ENCODE peak calls at places on chromosomes 16 and 17, in ten cellular contexts. One of them, this sample, is unnamed.

GRCh38 chr17:13346996-13347762 is 254.6 kb downstream of the HS3ST3A1 start:
- DNase-seq in stimulated activated CD4-positive, alpha-beta T cell treated with anti-CD3 and anti-CD28 coated beads, Interleukin-15, amount 100 ng/mL, for 48 hours: no peak
- DNase-seq in HS-27A: peak
- DNase-seq in CD4-positive, alpha-beta T cell: no peak
- DNase-seq in stimulated activated CD8-positive, alpha-beta memory T cell treated with anti-CD3 and anti-CD28 coated beads, Interleukin-12 subunit alpha, Interleukin-12 subunit beta, amount 100 ng/mL, for 4 hours: no peak
- DNase-seq in transverse colon: no peak
- DNase-seq in posterior cingulate gyrus: no peak
- DNase-seq in NCI-H446 treated with DMSO at 0.1 percent for 48 hours: no peak
- DNase-seq in head of caudate nucleus: peak
- DNase-seq in naive thymus-derived CD8-positive, alpha-beta T cell: no peak
- DNase-seq in this sample: no peak

GRCh38 chr17:78391843-78392242 is 13.4 kb downstream of the PGS1 start:
- DNase-seq in naive thymus-derived CD8-positive, alpha-beta T cell: no peak
- DNase-seq in head of caudate nucleus: no peak
- DNase-seq in CD4-positive, alpha-beta T cell: no peak
- DNase-seq in HS-27A: no peak
- DNase-seq in transverse colon: no peak
- DNase-seq in posterior cingulate gyrus: no peak
- DNase-seq in stimulated activated CD4-positive, alpha-beta T cell treated with anti-CD3 and anti-CD28 coated beads, Interleukin-15, amount 100 ng/mL, for 48 hours: no peak
- DNase-seq in NCI-H446 treated with DMSO at 0.1 percent for 48 hours: no peak
- DNase-seq in stimulated activated CD8-positive, alpha-beta memory T cell treated with anti-CD3 and anti-CD28 coated beads, Interleukin-12 subunit alpha, Interleukin-12 subunit beta, amount 100 ng/mL, for 4 hours: no peak
- DNase-seq in this sample: no peak

GRCh38 chr16:12318661-12319463 is 342.3 kb downstream of the SNX29 start:
- DNase-seq in stimulated activated CD4-positive, alpha-beta T cell treated with anti-CD3 and anti-CD28 coated beads, Interleukin-15, amount 100 ng/mL, for 48 hours: no peak
- DNase-seq in HS-27A: no peak
- DNase-seq in head of caudate nucleus: no peak
- DNase-seq in NCI-H446 treated with DMSO at 0.1 percent for 48 hours: no peak
- DNase-seq in CD4-positive, alpha-beta T cell: no peak
- DNase-seq in naive thymus-derived CD8-positive, alpha-beta T cell: no peak
- DNase-seq in stimulated activated CD8-positive, alpha-beta memory T cell treated with anti-CD3 and anti-CD28 coated beads, Interleukin-12 subunit alpha, Interleukin-12 subunit beta, amount 100 ng/mL, for 4 hours: no peak
- DNase-seq in posterior cingulate gyrus: no peak
- DNase-seq in transverse colon: no peak
- DNase-seq in this sample: no peak

GRCh38 chr16:8396463-8396862 is 193.8 kb downstream of the TMEM114 start:
- DNase-seq in naive thymus-derived CD8-positive, alpha-beta T cell: no peak
- DNase-seq in stimulated activated CD4-positive, alpha-beta T cell treated with anti-CD3 and anti-CD28 coated beads, Interleukin-15, amount 100 ng/mL, for 48 hours: no peak
- DNase-seq in posterior cingulate gyrus: no peak
- DNase-seq in CD4-positive, alpha-beta T cell: no peak
- DNase-seq in transverse colon: no peak
- DNase-seq in stimulated activated CD8-positive, alpha-beta memory T cell treated with anti-CD3 and anti-CD28 coated beads, Interleukin-12 subunit alpha, Interleukin-12 subunit beta, amount 100 ng/mL, for 4 hours: no peak
- DNase-seq in head of caudate nucleus: no peak
- DNase-seq in HS-27A: no peak
- DNase-seq in NCI-H446 treated with DMSO at 0.1 percent for 48 hours: no peak
- DNase-seq in this sample: no peak

GRCh38 chr17:63491413-63491812 is 14.6 kb downstream of the ACE start:
- DNase-seq in stimulated activated CD4-positive, alpha-beta T cell treated with anti-CD3 and anti-CD28 coated beads, Interleukin-15, amount 100 ng/mL, for 48 hours: no peak
- DNase-seq in HS-27A: no peak
- DNase-seq in head of caudate nucleus: no peak
- DNase-seq in naive thymus-derived CD8-positive, alpha-beta T cell: no peak
- DNase-seq in NCI-H446 treated with DMSO at 0.1 percent for 48 hours: no peak
- DNase-seq in stimulated activated CD8-positive, alpha-beta memory T cell treated with anti-CD3 and anti-CD28 coated beads, Interleukin-12 subunit alpha, Interleukin-12 subunit beta, amount 100 ng/mL, for 4 hours: no peak
- DNase-seq in CD4-positive, alpha-beta T cell: no peak
- DNase-seq in transverse colon: no peak
- DNase-seq in posterior cingulate gyrus: no peak
- DNase-seq in this sample: no peak

GRCh38 chr17:35074711-35075707 is 11.5 kb upstream of the RFFL start:
- DNase-seq in posterior cingulate gyrus: no peak
- DNase-seq in HS-27A: no peak
- DNase-seq in stimulated activated CD8-positive, alpha-beta memory T cell treated with anti-CD3 and anti-CD28 coated beads, Interleukin-12 subunit alpha, Interleukin-12 subunit beta, amount 100 ng/mL, for 4 hours: no peak
- DNase-seq in CD4-positive, alpha-beta T cell: no peak
- DNase-seq in transverse colon: no peak
- DNase-seq in NCI-H446 treated with DMSO at 0.1 percent for 48 hours: no peak
- DNase-seq in head of caudate nucleus: no peak
- DNase-seq in stimulated activated CD4-positive, alpha-beta T cell treated with anti-CD3 and anti-CD28 coated beads, Interleukin-15, amount 100 ng/mL, for 48 hours: no peak
- DNase-seq in naive thymus-derived CD8-positive, alpha-beta T cell: no peak
- DNase-seq in this sample: no peak

GRCh38 chr17:65514082-65514481 is 47.4 kb downstream of the AXIN2 start:
- DNase-seq in NCI-H446 treated with DMSO at 0.1 percent for 48 hours: no peak
- DNase-seq in head of caudate nucleus: no peak
- DNase-seq in HS-27A: no peak
- DNase-seq in naive thymus-derived CD8-positive, alpha-beta T cell: no peak
- DNase-seq in CD4-positive, alpha-beta T cell: no peak
- DNase-seq in stimulated activated CD8-positive, alpha-beta memory T cell treated with anti-CD3 and anti-CD28 coated beads, Interleukin-12 subunit alpha, Interleukin-12 subunit beta, amount 100 ng/mL, for 4 hours: no peak
- DNase-seq in transverse colon: no peak
- DNase-seq in posterior cingulate gyrus: no peak
- DNase-seq in stimulated activated CD4-positive, alpha-beta T cell treated with anti-CD3 and anti-CD28 coated beads, Interleukin-15, amount 100 ng/mL, for 48 hours: no peak
- DNase-seq in this sample: no peak

GRCh38 chr16:72976047-72976746 is 71.7 kb downstream of the ZFHX3 start:
- DNase-seq in naive thymus-derived CD8-positive, alpha-beta T cell: no peak
- DNase-seq in stimulated activated CD4-positive, alpha-beta T cell treated with anti-CD3 and anti-CD28 coated beads, Interleukin-15, amount 100 ng/mL, for 48 hours: no peak
- DNase-seq in CD4-positive, alpha-beta T cell: no peak
- DNase-seq in HS-27A: no peak
- DNase-seq in transverse colon: no peak
- DNase-seq in head of caudate nucleus: no peak
- DNase-seq in stimulated activated CD8-positive, alpha-beta memory T cell treated with anti-CD3 and anti-CD28 coated beads, Interleukin-12 subunit alpha, Interleukin-12 subunit beta, amount 100 ng/mL, for 4 hours: no peak
- DNase-seq in posterior cingulate gyrus: no peak
- DNase-seq in NCI-H446 treated with DMSO at 0.1 percent for 48 hours: no peak
- DNase-seq in this sample: no peak

GRCh38 chr17:51491416-51491815 is 231.1 kb downstream of the UTP18 start:
- DNase-seq in transverse colon: no peak
- DNase-seq in posterior cingulate gyrus: no peak
- DNase-seq in CD4-positive, alpha-beta T cell: no peak
- DNase-seq in HS-27A: no peak
- DNase-seq in stimulated activated CD8-positive, alpha-beta memory T cell treated with anti-CD3 and anti-CD28 coated beads, Interleukin-12 subunit alpha, Interleukin-12 subunit beta, amount 100 ng/mL, for 4 hours: no peak
- DNase-seq in naive thymus-derived CD8-positive, alpha-beta T cell: no peak
- DNase-seq in head of caudate nucleus: no peak
- DNase-seq in stimulated activated CD4-positive, alpha-beta T cell treated with anti-CD3 and anti-CD28 coated beads, Interleukin-15, amount 100 ng/mL, for 48 hours: no peak
- DNase-seq in NCI-H446 treated with DMSO at 0.1 percent for 48 hours: no peak
- DNase-seq in this sample: no peak

GRCh38 chr17:66755101-66755943 is 79.6 kb upstream of the CACNG5 start:
- DNase-seq in NCI-H446 treated with DMSO at 0.1 percent for 48 hours: no peak
- DNase-seq in transverse colon: peak
- DNase-seq in stimulated activated CD8-positive, alpha-beta memory T cell treated with anti-CD3 and anti-CD28 coated beads, Interleukin-12 subunit alpha, Interleukin-12 subunit beta, amount 100 ng/mL, for 4 hours: no peak
- DNase-seq in stimulated activated CD4-positive, alpha-beta T cell treated with anti-CD3 and anti-CD28 coated beads, Interleukin-15, amount 100 ng/mL, for 48 hours: no peak
- DNase-seq in naive thymus-derived CD8-positive, alpha-beta T cell: no peak
- DNase-seq in head of caudate nucleus: peak
- DNase-seq in HS-27A: no peak
- DNase-seq in posterior cingulate gyrus: no peak
- DNase-seq in CD4-positive, alpha-beta T cell: no peak
- DNase-seq in this sample: no peak

GRCh38 chr16:89171216-89172170 is at the start of gene CDH15:
- DNase-seq in head of caudate nucleus: peak
- DNase-seq in posterior cingulate gyrus: peak
- DNase-seq in stimulated activated CD8-positive, alpha-beta memory T cell treated with anti-CD3 and anti-CD28 coated beads, Interleukin-12 subunit alpha, Interleukin-12 subunit beta, amount 100 ng/mL, for 4 hours: peak
- DNase-seq in naive thymus-derived CD8-positive, alpha-beta T cell: peak
- DNase-seq in HS-27A: peak
- DNase-seq in transverse colon: peak
- DNase-seq in stimulated activated CD4-positive, alpha-beta T cell treated with anti-CD3 and anti-CD28 coated beads, Interleukin-15, amount 100 ng/mL, for 48 hours: peak
- DNase-seq in CD4-positive, alpha-beta T cell: peak
- DNase-seq in NCI-H446 treated with DMSO at 0.1 percent for 48 hours: peak
- DNase-seq in this sample: peak

GRCh38 chr16:68074850-68075249 is 10.3 kb upstream of the NFATC3 start:
- DNase-seq in naive thymus-derived CD8-positive, alpha-beta T cell: peak
- DNase-seq in CD4-positive, alpha-beta T cell: peak
- DNase-seq in NCI-H446 treated with DMSO at 0.1 percent for 48 hours: no peak
- DNase-seq in stimulated activated CD4-positive, alpha-beta T cell treated with anti-CD3 and anti-CD28 coated beads, Interleukin-15, amount 100 ng/mL, for 48 hours: peak
- DNase-seq in head of caudate nucleus: no peak
- DNase-seq in transverse colon: peak
- DNase-seq in stimulated activated CD8-positive, alpha-beta memory T cell treated with anti-CD3 and anti-CD28 coated beads, Interleukin-12 subunit alpha, Interleukin-12 subunit beta, amount 100 ng/mL, for 4 hours: peak
- DNase-seq in posterior cingulate gyrus: no peak
- DNase-seq in HS-27A: no peak
- DNase-seq in this sample: peak

GRCh38 chr17:82972836-82973372 is 106.5 kb upstream of the METRNL start:
- DNase-seq in NCI-H446 treated with DMSO at 0.1 percent for 48 hours: no peak
- DNase-seq in stimulated activated CD4-positive, alpha-beta T cell treated with anti-CD3 and anti-CD28 coated beads, Interleukin-15, amount 100 ng/mL, for 48 hours: no peak
- DNase-seq in head of caudate nucleus: no peak
- DNase-seq in stimulated activated CD8-positive, alpha-beta memory T cell treated with anti-CD3 and anti-CD28 coated beads, Interleukin-12 subunit alpha, Interleukin-12 subunit beta, amount 100 ng/mL, for 4 hours: no peak
- DNase-seq in transverse colon: no peak
- DNase-seq in posterior cingulate gyrus: no peak
- DNase-seq in HS-27A: no peak
- DNase-seq in CD4-positive, alpha-beta T cell: no peak
- DNase-seq in naive thymus-derived CD8-positive, alpha-beta T cell: no peak
- DNase-seq in this sample: no peak

GRCh38 chr17:79921411-79922160 is 82.3 kb upstream of the CBX4 start:
- DNase-seq in posterior cingulate gyrus: no peak
- DNase-seq in NCI-H446 treated with DMSO at 0.1 percent for 48 hours: no peak
- DNase-seq in CD4-positive, alpha-beta T cell: no peak
- DNase-seq in HS-27A: no peak
- DNase-seq in stimulated activated CD4-positive, alpha-beta T cell treated with anti-CD3 and anti-CD28 coated beads, Interleukin-15, amount 100 ng/mL, for 48 hours: no peak
- DNase-seq in transverse colon: peak
- DNase-seq in head of caudate nucleus: no peak
- DNase-seq in stimulated activated CD8-positive, alpha-beta memory T cell treated with anti-CD3 and anti-CD28 coated beads, Interleukin-12 subunit alpha, Interleukin-12 subunit beta, amount 100 ng/mL, for 4 hours: no peak
- DNase-seq in naive thymus-derived CD8-positive, alpha-beta T cell: no peak
- DNase-seq in this sample: no peak

GRCh38 chr16:29811896-29812665 is at the start of gene PRRT2:
- DNase-seq in stimulated activated CD8-positive, alpha-beta memory T cell treated with anti-CD3 and anti-CD28 coated beads, Interleukin-12 subunit alpha, Interleukin-12 subunit beta, amount 100 ng/mL, for 4 hours: no peak
- DNase-seq in CD4-positive, alpha-beta T cell: peak
- DNase-seq in stimulated activated CD4-positive, alpha-beta T cell treated with anti-CD3 and anti-CD28 coated beads, Interleukin-15, amount 100 ng/mL, for 48 hours: no peak
- DNase-seq in HS-27A: no peak
- DNase-seq in posterior cingulate gyrus: peak
- DNase-seq in NCI-H446 treated with DMSO at 0.1 percent for 48 hours: peak
- DNase-seq in naive thymus-derived CD8-positive, alpha-beta T cell: peak
- DNase-seq in transverse colon: peak
- DNase-seq in head of caudate nucleus: peak
- DNase-seq in this sample: peak

GRCh38 chr17:61204456-61204855 is 195.2 kb upstream of the TBX2 start:
- DNase-seq in head of caudate nucleus: no peak
- DNase-seq in transverse colon: no peak
- DNase-seq in HS-27A: no peak
- DNase-seq in CD4-positive, alpha-beta T cell: no peak
- DNase-seq in stimulated activated CD4-positive, alpha-beta T cell treated with anti-CD3 and anti-CD28 coated beads, Interleukin-15, amount 100 ng/mL, for 48 hours: no peak
- DNase-seq in naive thymus-derived CD8-positive, alpha-beta T cell: no peak
- DNase-seq in stimulated activated CD8-positive, alpha-beta memory T cell treated with anti-CD3 and anti-CD28 coated beads, Interleukin-12 subunit alpha, Interleukin-12 subunit beta, amount 100 ng/mL, for 4 hours: no peak
- DNase-seq in posterior cingulate gyrus: no peak
- DNase-seq in NCI-H446 treated with DMSO at 0.1 percent for 48 hours: no peak
- DNase-seq in this sample: no peak

GRCh38 chr16:4574919-4575705 is 19.0 kb downstream of the C16orf96 start:
- DNase-seq in NCI-H446 treated with DMSO at 0.1 percent for 48 hours: no peak
- DNase-seq in head of caudate nucleus: no peak
- DNase-seq in posterior cingulate gyrus: no peak
- DNase-seq in CD4-positive, alpha-beta T cell: no peak
- DNase-seq in naive thymus-derived CD8-positive, alpha-beta T cell: no peak
- DNase-seq in HS-27A: no peak
- DNase-seq in transverse colon: no peak
- DNase-seq in stimulated activated CD4-positive, alpha-beta T cell treated with anti-CD3 and anti-CD28 coated beads, Interleukin-15, amount 100 ng/mL, for 48 hours: no peak
- DNase-seq in stimulated activated CD8-positive, alpha-beta memory T cell treated with anti-CD3 and anti-CD28 coated beads, Interleukin-12 subunit alpha, Interleukin-12 subunit beta, amount 100 ng/mL, for 4 hours: no peak
- DNase-seq in this sample: no peak

GRCh38 chr17:45135978-45136791 is 698 bp downstream of the ACBD4 start:
- DNase-seq in CD4-positive, alpha-beta T cell: no peak
- DNase-seq in HS-27A: no peak
- DNase-seq in posterior cingulate gyrus: no peak
- DNase-seq in stimulated activated CD4-positive, alpha-beta T cell treated with anti-CD3 and anti-CD28 coated beads, Interleukin-15, amount 100 ng/mL, for 48 hours: no peak
- DNase-seq in transverse colon: no peak
- DNase-seq in naive thymus-derived CD8-positive, alpha-beta T cell: no peak
- DNase-seq in stimulated activated CD8-positive, alpha-beta memory T cell treated with anti-CD3 and anti-CD28 coated beads, Interleukin-12 subunit alpha, Interleukin-12 subunit beta, amount 100 ng/mL, for 4 hours: no peak
- DNase-seq in head of caudate nucleus: no peak
- DNase-seq in NCI-H446 treated with DMSO at 0.1 percent for 48 hours: no peak
- DNase-seq in this sample: no peak

GRCh38 chr16:85239871-85240270 is 127.6 kb upstream of the CIBAR2 start:
- DNase-seq in transverse colon: no peak
- DNase-seq in HS-27A: no peak
- DNase-seq in posterior cingulate gyrus: no peak
- DNase-seq in stimulated activated CD8-positive, alpha-beta memory T cell treated with anti-CD3 and anti-CD28 coated beads, Interleukin-12 subunit alpha, Interleukin-12 subunit beta, amount 100 ng/mL, for 4 hours: no peak
- DNase-seq in NCI-H446 treated with DMSO at 0.1 percent for 48 hours: no peak
- DNase-seq in head of caudate nucleus: no peak
- DNase-seq in CD4-positive, alpha-beta T cell: no peak
- DNase-seq in stimulated activated CD4-positive, alpha-beta T cell treated with anti-CD3 and anti-CD28 coated beads, Interleukin-15, amount 100 ng/mL, for 48 hours: no peak
- DNase-seq in naive thymus-derived CD8-positive, alpha-beta T cell: no peak
- DNase-seq in this sample: no peak

GRCh38 chr17:49360796-49361128 is 1.3 kb downstream of the ZNF652 start:
- DNase-seq in NCI-H446 treated with DMSO at 0.1 percent for 48 hours: no peak
- DNase-seq in stimulated activated CD8-positive, alpha-beta memory T cell treated with anti-CD3 and anti-CD28 coated beads, Interleukin-12 subunit alpha, Interleukin-12 subunit beta, amount 100 ng/mL, for 4 hours: no peak
- DNase-seq in transverse colon: peak
- DNase-seq in CD4-positive, alpha-beta T cell: no peak
- DNase-seq in HS-27A: no peak
- DNase-seq in naive thymus-derived CD8-positive, alpha-beta T cell: no peak
- DNase-seq in posterior cingulate gyrus: no peak
- DNase-seq in head of caudate nucleus: no peak
- DNase-seq in stimulated activated CD4-positive, alpha-beta T cell treated with anti-CD3 and anti-CD28 coated beads, Interleukin-15, amount 100 ng/mL, for 48 hours: no peak
- DNase-seq in this sample: no peak

GRCh38 chr16:86626284-86626683 is 47.9 kb downstream of the FOXL1 start:
- DNase-seq in HS-27A: no peak
- DNase-seq in CD4-positive, alpha-beta T cell: no peak
- DNase-seq in stimulated activated CD8-positive, alpha-beta memory T cell treated with anti-CD3 and anti-CD28 coated beads, Interleukin-12 subunit alpha, Interleukin-12 subunit beta, amount 100 ng/mL, for 4 hours: no peak
- DNase-seq in stimulated activated CD4-positive, alpha-beta T cell treated with anti-CD3 and anti-CD28 coated beads, Interleukin-15, amount 100 ng/mL, for 48 hours: no peak
- DNase-seq in NCI-H446 treated with DMSO at 0.1 percent for 48 hours: no peak
- DNase-seq in naive thymus-derived CD8-positive, alpha-beta T cell: no peak
- DNase-seq in transverse colon: no peak
- DNase-seq in head of caudate nucleus: no peak
- DNase-seq in posterior cingulate gyrus: no peak
- DNase-seq in this sample: no peak

GRCh38 chr17:79648181-79648831 is 37.5 kb upstream of the RBFOX3 start:
- DNase-seq in head of caudate nucleus: no peak
- DNase-seq in stimulated activated CD8-positive, alpha-beta memory T cell treated with anti-CD3 and anti-CD28 coated beads, Interleukin-12 subunit alpha, Interleukin-12 subunit beta, amount 100 ng/mL, for 4 hours: no peak
- DNase-seq in CD4-positive, alpha-beta T cell: no peak
- DNase-seq in naive thymus-derived CD8-positive, alpha-beta T cell: no peak
- DNase-seq in posterior cingulate gyrus: no peak
- DNase-seq in NCI-H446 treated with DMSO at 0.1 percent for 48 hours: no peak
- DNase-seq in HS-27A: no peak
- DNase-seq in stimulated activated CD4-positive, alpha-beta T cell treated with anti-CD3 and anti-CD28 coated beads, Interleukin-15, amount 100 ng/mL, for 48 hours: no peak
- DNase-seq in transverse colon: no peak
- DNase-seq in this sample: peak

GRCh38 chr16:56401482-56401881 is 23.9 kb downstream of the AMFR start:
- DNase-seq in transverse colon: no peak
- DNase-seq in NCI-H446 treated with DMSO at 0.1 percent for 48 hours: no peak
- DNase-seq in stimulated activated CD4-positive, alpha-beta T cell treated with anti-CD3 and anti-CD28 coated beads, Interleukin-15, amount 100 ng/mL, for 48 hours: no peak
- DNase-seq in stimulated activated CD8-positive, alpha-beta memory T cell treated with anti-CD3 and anti-CD28 coated beads, Interleukin-12 subunit alpha, Interleukin-12 subunit beta, amount 100 ng/mL, for 4 hours: no peak
- DNase-seq in naive thymus-derived CD8-positive, alpha-beta T cell: no peak
- DNase-seq in head of caudate nucleus: no peak
- DNase-seq in posterior cingulate gyrus: no peak
- DNase-seq in CD4-positive, alpha-beta T cell: no peak
- DNase-seq in HS-27A: no peak
- DNase-seq in this sample: no peak

GRCh38 chr17:50661795-50662391 is 27.2 kb downstream of the ABCC3 start:
- DNase-seq in naive thymus-derived CD8-positive, alpha-beta T cell: no peak
- DNase-seq in stimulated activated CD8-positive, alpha-beta memory T cell treated with anti-CD3 and anti-CD28 coated beads, Interleukin-12 subunit alpha, Interleukin-12 subunit beta, amount 100 ng/mL, for 4 hours: no peak
- DNase-seq in stimulated activated CD4-positive, alpha-beta T cell treated with anti-CD3 and anti-CD28 coated beads, Interleukin-15, amount 100 ng/mL, for 48 hours: peak
- DNase-seq in HS-27A: peak
- DNase-seq in CD4-positive, alpha-beta T cell: no peak
- DNase-seq in transverse colon: peak
- DNase-seq in head of caudate nucleus: no peak
- DNase-seq in NCI-H446 treated with DMSO at 0.1 percent for 48 hours: peak
- DNase-seq in posterior cingulate gyrus: no peak
- DNase-seq in this sample: no peak

GRCh38 chr17:7251330-7252175 is at the start of gene CTDNEP1:
- DNase-seq in head of caudate nucleus: peak
- DNase-seq in HS-27A: peak
- DNase-seq in CD4-positive, alpha-beta T cell: peak
- DNase-seq in naive thymus-derived CD8-positive, alpha-beta T cell: peak
- DNase-seq in stimulated activated CD8-positive, alpha-beta memory T cell treated with anti-CD3 and anti-CD28 coated beads, Interleukin-12 subunit alpha, Interleukin-12 subunit beta, amount 100 ng/mL, for 4 hours: peak
- DNase-seq in transverse colon: peak
- DNase-seq in stimulated activated CD4-positive, alpha-beta T cell treated with anti-CD3 and anti-CD28 coated beads, Interleukin-15, amount 100 ng/mL, for 48 hours: peak
- DNase-seq in NCI-H446 treated with DMSO at 0.1 percent for 48 hours: peak
- DNase-seq in posterior cingulate gyrus: peak
- DNase-seq in this sample: peak

GRCh38 chr17:45584092-45585036 is 93.8 kb upstream of the PLEKHM1 start:
- DNase-seq in HS-27A: peak
- DNase-seq in CD4-positive, alpha-beta T cell: peak
- DNase-seq in naive thymus-derived CD8-positive, alpha-beta T cell: peak
- DNase-seq in transverse colon: peak
- DNase-seq in NCI-H446 treated with DMSO at 0.1 percent for 48 hours: no peak
- DNase-seq in stimulated activated CD4-positive, alpha-beta T cell treated with anti-CD3 and anti-CD28 coated beads, Interleukin-15, amount 100 ng/mL, for 48 hours: peak
- DNase-seq in stimulated activated CD8-positive, alpha-beta memory T cell treated with anti-CD3 and anti-CD28 coated beads, Interleukin-12 subunit alpha, Interleukin-12 subunit beta, amount 100 ng/mL, for 4 hours: peak
- DNase-seq in posterior cingulate gyrus: peak
- DNase-seq in head of caudate nucleus: peak
- DNase-seq in this sample: peak

GRCh38 chr17:50423553-50424159 is 2.4 kb upstream of the ACSF2 start:
- DNase-seq in head of caudate nucleus: no peak
- DNase-seq in naive thymus-derived CD8-positive, alpha-beta T cell: no peak
- DNase-seq in stimulated activated CD4-positive, alpha-beta T cell treated with anti-CD3 and anti-CD28 coated beads, Interleukin-15, amount 100 ng/mL, for 48 hours: no peak
- DNase-seq in NCI-H446 treated with DMSO at 0.1 percent for 48 hours: peak
- DNase-seq in CD4-positive, alpha-beta T cell: no peak
- DNase-seq in transverse colon: no peak
- DNase-seq in posterior cingulate gyrus: no peak
- DNase-seq in stimulated activated CD8-positive, alpha-beta memory T cell treated with anti-CD3 and anti-CD28 coated beads, Interleukin-12 subunit alpha, Interleukin-12 subunit beta, amount 100 ng/mL, for 4 hours: no peak
- DNase-seq in HS-27A: peak
- DNase-seq in this sample: no peak

GRCh38 chr17:83173997-83174858 is 94.8 kb downstream of the METRNL start:
- DNase-seq in stimulated activated CD4-positive, alpha-beta T cell treated with anti-CD3 and anti-CD28 coated beads, Interleukin-15, amount 100 ng/mL, for 48 hours: no peak
- DNase-seq in stimulated activated CD8-positive, alpha-beta memory T cell treated with anti-CD3 and anti-CD28 coated beads, Interleukin-12 subunit alpha, Interleukin-12 subunit beta, amount 100 ng/mL, for 4 hours: no peak
- DNase-seq in naive thymus-derived CD8-positive, alpha-beta T cell: no peak
- DNase-seq in head of caudate nucleus: no peak
- DNase-seq in posterior cingulate gyrus: no peak
- DNase-seq in transverse colon: no peak
- DNase-seq in HS-27A: no peak
- DNase-seq in CD4-positive, alpha-beta T cell: no peak
- DNase-seq in NCI-H446 treated with DMSO at 0.1 percent for 48 hours: no peak
- DNase-seq in this sample: no peak